ENCODE peak calls at places on chromosomes 11 and 22, in nine cellular contexts. C, E, N, K, T, W, P, A and X are unnamed samples. For H3K4me1, the result is how much of the 10 kb centered on the place peaks cover.

GRCh38 chr11:122634507-122634906 is 21.0 kb upstream of the UBASH3B start:
- DNase-seq in C (no peak), E (no peak), N (no peak), K (peak), T (no peak), W (no peak), P (no peak), A (no peak), X (no peak)

GRCh38 chr22:24566899-24567511 is 11.2 kb downstream of the SNRPD3 start:
- DNase-seq in C (no peak), E (no peak), N (no peak), K (no peak), T (no peak), W (no peak), P (no peak), A (no peak), X (no peak)

GRCh38 chr11:3184732-3185347 is 19.7 kb upstream of the OSBPL5 start:
- DNase-seq in C (no peak), E (no peak), N (no peak), K (no peak), T (no peak), W (no peak), P (no peak), A (no peak), X (no peak)

GRCh38 chr11:117107701-117108590 is 9.7 kb upstream of the SIK3 start:
- DNase-seq in C (no peak), E (no peak), N (no peak), K (no peak), T (no peak), W (no peak), P (no peak), A (no peak), X (no peak)

GRCh38 chr11:124895471-124895971 is 2.1 kb downstream of the ROBO4 start:
- DNase-seq in C (no peak), E (no peak), N (no peak), K (no peak), T (no peak), W (no peak), P (no peak), A (no peak), X (no peak)

GRCh38 chr11:1450958-1451710 is 35.4 kb downstream of the MOB2 start:
- DNase-seq in C (no peak), E (no peak), N (no peak), K (no peak), T (no peak), W (no peak), P (no peak), A (no peak), X (no peak)

GRCh38 chr11:43576834-43577521 is 103.6 kb upstream of the HSD17B12 start:
- DNase-seq in C (no peak), E (no peak), N (peak), K (peak), T (peak), W (no peak), P (no peak), A (peak), X (no peak)

GRCh38 chr11:57491371-57492061 is 24.0 kb downstream of the SLC43A1 start:
- DNase-seq in C (no peak), E (no peak), N (no peak), K (no peak), T (no peak), W (no peak), P (no peak), A (peak), X (no peak)

GRCh38 chr11:491358-491757 is 15.7 kb downstream of the RNH1 start:
- DNase-seq in C (no peak), E (no peak), N (no peak), K (no peak), T (no peak), W (no peak), P (no peak), A (no peak), X (peak)

GRCh38 chr22:48874956-48875355 is 952.7 kb downstream of the BRD1 start:
- DNase-seq in C (no peak), E (no peak), N (no peak), K (no peak), T (no peak), W (no peak), P (no peak), A (no peak), X (no peak)

GRCh38 chr11:111765320-111765983 is 737 bp downstream of the PPP2R1B start:
- DNase-seq in C (peak), E (peak), N (no peak), K (peak), T (no peak), W (no peak), P (no peak), A (no peak), X (no peak)

GRCh38 chr11:19605500-19606371 is 106.9 kb upstream of the NAV2 start:
- DNase-seq in C (peak), E (peak), N (no peak), K (no peak), T (peak), W (no peak), P (no peak), A (no peak), X (no peak)

GRCh38 chr11:7793233-7793632 is 3.5 kb downstream of the OR5P2 start:
- DNase-seq in C (no peak), E (no peak), N (no peak), K (no peak), T (no peak), W (no peak), P (no peak), A (no peak), X (no peak)

GRCh38 chr11:74462009-74462408 is 5.3 kb downstream of the KCNE3 start:
- DNase-seq in C (no peak), E (peak), N (peak), K (no peak), T (peak), W (no peak), P (peak), A (no peak), X (peak)

GRCh38 chr22:20024225-20025087 is 3.5 kb downstream of the TANGO2 start:
- DNase-seq in C (peak), E (no peak), N (no peak), K (no peak), T (no peak), W (no peak), P (no peak), A (no peak), X (peak)

GRCh38 chr11:125381499-125381898 is 114.6 kb downstream of the FEZ1 start:
- DNase-seq in C (no peak), E (no peak), N (no peak), K (no peak), T (no peak), W (no peak), P (no peak), A (no peak), X (no peak)

GRCh38 chr11:128244896-128245295 is 342.5 kb downstream of the ETS1 start:
- DNase-seq in C (no peak), E (no peak), N (no peak), K (peak), T (no peak), W (no peak), P (no peak), A (no peak), X (no peak)

GRCh38 chr22:42688914-42689275 is 31.8 kb downstream of the A4GALT start:
- DNase-seq in C (no peak), E (no peak), N (peak), K (no peak), T (no peak), W (no peak), P (no peak), A (no peak), X (peak)

GRCh38 chr11:1226226-1226961 is 3.5 kb downstream of the MUC5B start:
- DNase-seq in C (no peak), E (no peak), N (no peak), K (no peak), T (no peak), W (no peak), P (no peak), A (no peak), X (peak)

GRCh38 chr11:66855574-66856495 is 1.0 kb upstream of the LRFN4 start:
- DNase-seq in C (peak), E (peak), N (peak), K (peak), T (peak), W (peak), P (peak), A (peak), X (peak)

GRCh38 chr11:125170406-125171031 is 6.0 kb downstream of the PKNOX2 start:
- DNase-seq in C (no peak), E (peak), N (peak), K (no peak), T (peak), W (no peak), P (peak), A (no peak), X (no peak)

GRCh38 chr22:40377931-40378330 is 7.5 kb downstream of the SGSM3 start:
- DNase-seq in C (no peak), E (no peak), N (no peak), K (peak), T (no peak), W (no peak), P (no peak), A (no peak), X (no peak)
- H3K4me1 ChIP-seq in C (under half), E (under half), N (under half), K (under half), T (under half), W (under half), P (under half), A (under half), X (under half)

DNA sequence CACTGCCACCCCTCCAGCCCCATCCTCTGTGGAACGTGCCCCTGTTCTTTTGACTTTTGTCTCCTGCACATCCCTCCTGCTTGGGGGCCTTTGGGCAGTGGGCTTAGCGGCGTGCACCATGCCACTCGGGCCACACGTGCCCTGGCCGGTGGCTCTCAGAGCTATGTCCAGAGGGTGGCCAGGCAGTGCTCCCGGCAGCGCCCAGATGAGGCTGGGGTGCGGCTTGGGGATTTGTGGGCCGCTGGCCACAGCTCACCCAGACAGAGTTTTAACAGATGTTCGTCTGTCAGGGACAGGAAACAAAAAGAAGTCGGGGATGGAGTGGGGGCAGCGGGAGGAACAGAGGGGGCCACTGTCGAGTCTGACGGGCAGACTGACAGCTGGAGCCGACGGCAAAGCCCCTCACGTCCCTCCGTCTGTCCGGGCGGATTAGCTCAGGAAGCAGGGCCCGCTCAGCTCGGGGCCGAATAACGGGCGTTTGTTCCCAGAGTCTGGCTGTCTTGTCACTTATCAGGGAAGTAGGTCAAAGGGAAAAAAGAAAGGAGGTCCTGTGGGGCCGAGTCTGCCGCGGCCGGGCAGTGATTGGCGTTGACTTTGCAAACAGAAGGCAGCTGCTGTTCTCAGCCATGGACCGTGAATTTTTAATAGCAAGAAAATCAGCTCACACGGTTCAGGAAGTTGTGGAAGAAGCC is 61.6 kb downstream of the LRP5 start:
- DNase-seq in C (peak), E (no peak), N (no peak), K (no peak), T (peak), W (no peak), P (peak), A (no peak), X (peak)
- H3K4me3 ChIP-seq in C (no peak), E (peak), N (peak), K (no peak), T (no peak), W (no peak), P (peak), A (no peak), X (no peak)

DNA sequence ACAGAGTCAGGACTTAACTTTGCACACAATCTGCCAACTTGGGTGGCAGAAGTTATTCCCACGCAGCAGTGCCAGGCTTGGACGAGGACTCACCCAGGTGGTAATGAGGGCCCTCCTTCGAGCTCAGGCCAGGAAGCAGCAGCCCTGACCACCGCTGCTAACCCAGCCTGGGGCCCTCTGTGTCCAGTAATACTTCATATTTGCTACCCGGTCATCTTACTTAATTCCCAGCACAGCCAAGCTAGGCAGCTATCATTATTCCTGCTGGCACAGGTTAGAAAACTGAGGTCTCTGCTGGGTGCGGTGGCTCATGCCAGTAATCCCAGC is 15.4 kb upstream of the LRP5 start:
- DNase-seq in C (no peak), E (no peak), N (no peak), K (no peak), T (no peak), W (no peak), P (no peak), A (no peak), X (no peak)
- H3K4me1 ChIP-seq in C (under half), E (under half), N (under half), K (under half), T (under half), W (under half), P (under half), A (under half), X (under half)

DNA sequence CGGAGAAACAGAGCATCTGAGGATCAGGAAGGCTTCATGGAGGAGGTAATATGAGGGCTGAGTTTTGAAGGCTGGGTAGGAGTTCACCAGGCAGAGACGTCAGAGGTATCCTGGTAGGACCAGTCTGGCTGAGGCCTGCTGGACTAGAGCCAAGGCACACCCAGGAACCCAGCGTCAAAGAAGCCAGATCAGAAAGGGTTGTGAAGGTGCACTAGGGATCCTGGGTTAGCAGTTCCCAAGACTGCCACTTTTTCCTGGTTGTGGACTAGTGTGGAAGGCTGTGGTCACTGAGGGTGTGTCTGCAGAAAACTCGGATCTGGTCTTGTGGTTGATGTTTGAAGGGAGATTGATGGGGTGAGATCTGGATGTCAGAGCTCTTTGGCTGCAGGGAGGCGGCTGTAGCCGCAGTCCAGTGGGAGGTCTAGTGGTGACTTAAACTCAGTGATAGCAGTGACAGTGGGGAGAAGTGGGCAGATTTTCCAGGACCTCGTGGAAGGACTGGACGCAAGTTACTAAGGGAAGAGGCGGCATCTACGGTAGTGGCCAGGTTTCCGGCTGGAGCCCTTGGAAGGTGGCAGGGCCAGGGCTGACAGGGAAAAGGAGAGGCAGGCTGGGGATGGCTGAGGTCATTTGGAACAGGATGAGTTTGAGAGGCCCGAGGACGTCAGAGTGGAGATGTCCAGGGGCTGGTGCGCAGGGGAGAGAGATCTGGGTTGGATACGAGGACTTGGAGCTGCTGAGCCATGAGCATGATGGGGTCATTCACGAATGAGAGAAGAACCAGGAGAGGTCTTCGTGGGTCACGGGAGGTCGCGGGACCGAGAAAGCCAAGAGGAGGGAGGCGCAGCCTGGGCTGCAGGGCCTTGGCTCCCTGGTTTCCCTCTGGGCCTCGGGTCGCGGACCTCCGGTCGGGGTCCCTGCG is 10.9 kb downstream of the RELA start:
- DNase-seq in C (peak), E (no peak), N (peak), K (peak), T (peak), W (no peak), P (peak), A (no peak), X (peak)
- H3K4me3 ChIP-seq in C (peak), E (peak), N (peak), K (peak), T (peak), W (peak), P (peak), A (peak), X (peak)

GRCh38 chr11:131391161-131391560 is 20.7 kb downstream of the NTM start:
- DNase-seq in C (no peak), E (no peak), N (no peak), K (no peak), T (no peak), W (no peak), P (no peak), A (no peak), X (no peak)

GRCh38 chr11:131389582-131389981 is 19.2 kb downstream of the NTM start:
- DNase-seq in C (no peak), E (no peak), N (no peak), K (no peak), T (no peak), W (no peak), P (no peak), A (no peak), X (no peak)

GRCh38 chr11:131397666-131398065 is 27.3 kb downstream of the NTM start:
- DNase-seq in C (no peak), E (no peak), N (no peak), K (no peak), T (no peak), W (no peak), P (no peak), A (no peak), X (peak)

GRCh38 chr11:131392528-131393255 is 22.3 kb downstream of the NTM start:
- DNase-seq in C (no peak), E (no peak), N (no peak), K (peak), T (no peak), W (no peak), P (no peak), A (peak), X (peak)
- H3K4me1 ChIP-seq in C (under half), E (under half), N (under half), K (under half), T (under half), W (under half), P (under half), A (under half), X (under half)

GRCh38 chr11:84234011-84234410 is 947.8 kb upstream of the CCDC90B start:
- DNase-seq in C (no peak), E (no peak), N (no peak), K (no peak), T (no peak), W (no peak), P (no peak), A (no peak), X (no peak)
- H3K4me3 ChIP-seq in C (no peak), E (no peak), N (no peak), K (no peak), T (no peak), W (no peak), P (no peak), A (no peak), X (no peak)

GRCh38 chr11:102577182-102577581 is 46.6 kb upstream of the MMP7 start:
- DNase-seq in C (no peak), E (no peak), N (no peak), K (no peak), T (no peak), W (no peak), P (no peak), A (no peak), X (no peak)

GRCh38 chr11:102573851-102574250 is 43.3 kb upstream of the MMP7 start:
- DNase-seq in C (no peak), E (no peak), N (no peak), K (no peak), T (no peak), W (no peak), P (no peak), A (peak), X (no peak)

GRCh38 chr11:102576350-102576749 is 45.8 kb upstream of the MMP7 start:
- DNase-seq in C (no peak), E (no peak), N (no peak), K (no peak), T (no peak), W (no peak), P (no peak), A (no peak), X (no peak)

GRCh38 chr11:102572537-102573220 is 42.1 kb upstream of the MMP7 start:
- DNase-seq in C (no peak), E (no peak), N (no peak), K (no peak), T (no peak), W (no peak), P (no peak), A (no peak), X (no peak)

DNA sequence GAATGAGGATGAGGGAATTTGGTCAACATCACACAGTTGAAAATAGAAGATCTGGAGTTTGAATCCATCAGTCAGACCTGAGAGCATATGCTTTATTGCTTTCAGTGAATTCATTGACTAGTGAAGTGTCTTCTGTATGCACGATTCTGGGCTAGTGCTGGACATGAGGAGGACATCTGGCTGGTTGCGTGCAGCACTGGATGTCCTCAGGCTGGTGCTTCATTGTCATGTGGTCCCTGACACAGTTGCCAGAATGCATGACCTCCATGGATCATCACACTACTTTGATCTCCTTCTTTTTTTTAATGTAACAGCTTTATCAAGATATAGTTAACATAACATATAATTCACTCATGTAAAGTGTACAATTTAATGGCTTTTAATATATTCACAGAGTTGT is 44.5 kb upstream of the MMP7 start:
- DNase-seq in C (no peak), E (no peak), N (no peak), K (no peak), T (no peak), W (no peak), P (no peak), A (no peak), X (no peak)
- H3K4me1 ChIP-seq in C (under half), E (under half), N (under half), K (under half), T (under half), W (under half), P (under half), A (under half), X (under half)

GRCh38 chr11:68997124-68997994 is 15.7 kb downstream of the MRGPRF start:
- DNase-seq in C (no peak), E (no peak), N (no peak), K (no peak), T (no peak), W (no peak), P (no peak), A (no peak), X (no peak)

GRCh38 chr11:68997995-68998348 is 15.1 kb downstream of the MRGPRF start:
- DNase-seq in C (no peak), E (no peak), N (no peak), K (no peak), T (no peak), W (no peak), P (no peak), A (no peak), X (no peak)

GRCh38 chr11:68996376-68997123 is 15.8 kb upstream of the MRGPRD start:
- DNase-seq in C (no peak), E (no peak), N (no peak), K (no peak), T (no peak), W (no peak), P (no peak), A (no peak), X (no peak)

GRCh38 chr11:68999093-68999747 is 13.8 kb downstream of the MRGPRF start:
- DNase-seq in C (no peak), E (no peak), N (peak), K (no peak), T (no peak), W (no peak), P (no peak), A (no peak), X (no peak)

GRCh38 chr11:68998390-68998911 is 14.6 kb downstream of the MRGPRF start:
- DNase-seq in C (no peak), E (no peak), N (peak), K (peak), T (no peak), W (no peak), P (no peak), A (no peak), X (no peak)
- H3K4me3 ChIP-seq in C (no peak), E (no peak), N (no peak), K (no peak), T (no peak), W (no peak), P (no peak), A (no peak), X (no peak)

GRCh38 chr22:40409613-40410113 is 39.3 kb downstream of the SGSM3 start:
- DNase-seq in C (no peak), E (no peak), N (no peak), K (no peak), T (no peak), W (no peak), P (no peak), A (no peak), X (peak)

GRCh38 chr22:40410272-40410671 is 39.9 kb downstream of the SGSM3 start:
- DNase-seq in C (no peak), E (no peak), N (no peak), K (peak), T (no peak), W (no peak), P (no peak), A (no peak), X (peak)

GRCh38 chr22:40412441-40412840 is 42.0 kb downstream of the SGSM3 start:
- DNase-seq in C (no peak), E (no peak), N (no peak), K (no peak), T (no peak), W (no peak), P (no peak), A (no peak), X (no peak)

GRCh38 chr22:40410731-40411505 is 40.5 kb downstream of the SGSM3 start:
- DNase-seq in C (no peak), E (no peak), N (no peak), K (no peak), T (no peak), W (no peak), P (no peak), A (no peak), X (no peak)

GRCh38 chr22:40411506-40411861 is 41.1 kb downstream of the SGSM3 start:
- DNase-seq in C (no peak), E (no peak), N (no peak), K (no peak), T (no peak), W (no peak), P (no peak), A (no peak), X (peak)
- H3K4me1 ChIP-seq in C (under half), E (under half), N (under half), K (under half), T (under half), W (under half), P (under half), A (under half), X (under half)